ENCODE peak calls at places on chromosomes 2 and 18, in eight cellular contexts. T, M, W, Z, Q, R, K and U are unnamed samples.

GRCh38 chr2:26080356-26080755 is 46.5 kb downstream of the RAB10 start:
- DNase-seq in T (no peak), M (no peak), W (peak; percentile 5), Z (no peak), Q (no peak), R (peak; percentile 20), K (no peak), U (peak; percentile 94)

GRCh38 chr2:25309402-25309801 is 32.3 kb downstream of the DNMT3A start:
- DNase-seq in T (peak; percentile 75), M (peak; percentile 73), W (peak; percentile 54), Z (peak; percentile 35), Q (peak; percentile 88), R (peak; percentile 50), K (peak; percentile 16), U (peak; percentile 52)

GRCh38 chr18:46892842-46893241 is 24.5 kb downstream of the PIAS2 start:
- DNase-seq in T (no peak), M (no peak), W (no peak), Z (no peak), Q (no peak), R (no peak), K (no peak), U (no peak)

GRCh38 chr18:40124107-40124506 is 1830.9 kb upstream of the PIK3C3 start:
- DNase-seq in T (no peak), M (no peak), W (peak; percentile 45), Z (peak; percentile 78), Q (peak; percentile 27), R (peak; percentile 44), K (no peak), U (peak; percentile 52)

GRCh38 chr18:27860011-27860410 is 316.9 kb downstream of the CDH2 start:
- DNase-seq in T (no peak), M (no peak), W (no peak), Z (no peak), Q (peak; percentile 23), R (no peak), K (no peak), U (no peak)

GRCh38 chr18:36314754-36315153 is 17.2 kb downstream of the FHOD3 start:
- DNase-seq in T (no peak), M (no peak), W (peak; percentile 89), Z (peak; percentile 95), Q (no peak), R (peak; percentile 89), K (no peak), U (peak; percentile 81)

GRCh38 chr2:10331033-10331701 is 28.5 kb downstream of the HPCAL1 start:
- DNase-seq in T (no peak), M (peak; percentile 36), W (peak; percentile 89), Z (peak; percentile 66), Q (peak; percentile 73), R (no peak), K (peak; percentile 39), U (peak; percentile 61)

GRCh38 chr2:105788670-105789290 is 44.1 kb downstream of the NCK2 start:
- DNase-seq in T (no peak), M (no peak), W (no peak), Z (peak; percentile 59), Q (no peak), R (peak; percentile 53), K (no peak), U (no peak)

GRCh38 chr18:11976882-11977281 is 4.4 kb upstream of the IMPA2 start:
- DNase-seq in T (no peak), M (no peak), W (peak; percentile 72), Z (peak; percentile 39), Q (no peak), R (peak; percentile 74), K (no peak), U (peak; percentile 30)

GRCh38 chr18:61333746-61334490 is 688 bp downstream of the CDH20 start:
- DNase-seq in T (peak; percentile 61), M (no peak), W (peak; percentile 44), Z (peak; percentile 24), Q (peak; percentile 43), R (no peak), K (no peak), U (no peak)

GRCh38 chr2:70397186-70397585 is 95.3 kb upstream of the FAM136A start:
- DNase-seq in T (no peak), M (no peak), W (no peak), Z (no peak), Q (no peak), R (no peak), K (no peak), U (no peak)
- H3K4me2 ChIP-seq in T (no peak overlapping the region), M (no peak overlapping the region), W (no peak overlapping the region), Z (no peak overlapping the region), Q (no peak overlapping the region), R (no peak overlapping the region), K (no peak overlapping the region), U (no peak overlapping the region)

GRCh38 chr2:152813381-152813780 is 95.0 kb downstream of the ARL6IP6 start:
- DNase-seq in T (no peak), M (no peak), W (no peak), Z (no peak), Q (no peak), R (no peak), K (no peak), U (no peak)

GRCh38 chr2:152814475-152815030 is 96.1 kb downstream of the ARL6IP6 start:
- DNase-seq in T (no peak), M (no peak), W (peak; percentile 26), Z (peak; percentile 66), Q (no peak), R (no peak), K (no peak), U (peak; percentile 38)

GRCh38 chr2:152815634-152816257 is 97.3 kb downstream of the ARL6IP6 start:
- DNase-seq in T (no peak), M (no peak), W (no peak), Z (peak; percentile 17), Q (no peak), R (no peak), K (no peak), U (no peak)

DNA sequence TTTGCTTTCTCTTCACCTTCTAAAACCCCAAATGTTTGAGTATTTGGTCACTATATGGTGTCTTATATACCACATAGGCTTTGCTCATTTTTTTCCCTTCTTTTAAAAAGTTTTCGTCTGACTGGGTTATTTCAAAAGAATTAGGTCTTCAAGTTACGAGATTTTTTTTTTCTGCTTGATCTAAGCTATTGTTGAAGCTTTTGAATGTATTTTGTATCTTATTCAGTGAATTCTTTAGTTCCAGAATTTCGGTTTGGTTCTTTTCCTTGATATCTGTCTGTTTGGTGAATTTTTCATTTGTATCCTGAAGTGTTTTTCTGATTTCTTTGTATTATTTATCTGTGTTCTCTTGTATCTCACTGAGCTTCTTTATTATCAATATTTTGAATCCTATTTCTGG is 93.5 kb downstream of the ARL6IP6 start:
- DNase-seq in T (no peak), M (no peak), W (no peak), Z (no peak), Q (no peak), R (no peak), K (no peak), U (no peak)
- H3K4me2 ChIP-seq in T (no peak overlapping the region), M (no peak overlapping the region), W (no peak overlapping the region), Z (no peak overlapping the region), Q (no peak overlapping the region), R (no peak overlapping the region), K (no peak overlapping the region), U (no peak overlapping the region)

GRCh38 chr2:41863062-41863461 is 184.8 kb upstream of the PKDCC start:
- DNase-seq in T (no peak), M (no peak), W (no peak), Z (no peak), Q (no peak), R (no peak), K (no peak), U (no peak)

GRCh38 chr2:41854227-41854626 is 193.6 kb upstream of the PKDCC start:
- DNase-seq in T (no peak), M (no peak), W (peak; percentile 57), Z (peak; percentile 41), Q (no peak), R (peak; percentile 64), K (no peak), U (peak; percentile 32)

GRCh38 chr2:41856946-41857345 is 190.9 kb upstream of the PKDCC start:
- DNase-seq in T (no peak), M (no peak), W (no peak), Z (no peak), Q (no peak), R (no peak), K (no peak), U (no peak)

GRCh38 chr2:41865263-41865662 is 182.6 kb upstream of the PKDCC start:
- DNase-seq in T (no peak), M (no peak), W (no peak), Z (no peak), Q (peak; percentile 31), R (no peak), K (no peak), U (no peak)

GRCh38 chr2:41859615-41860014 is 188.2 kb upstream of the PKDCC start:
- DNase-seq in T (no peak), M (no peak), W (no peak), Z (no peak), Q (no peak), R (no peak), K (no peak), U (no peak)
- H3K4me2 ChIP-seq in T (no peak overlapping the region), M (peak overlapping the region; percentile 68), W (peak overlapping the region; percentile 63), Z (no peak overlapping the region), Q (no peak overlapping the region), R (no peak overlapping the region), K (peak overlapping the region; percentile 65), U (peak overlapping the region; percentile 80)

GRCh38 chr2:7052404-7052803 is 135.2 kb downstream of the RNF144A start:
- DNase-seq in T (no peak), M (no peak), W (no peak), Z (no peak), Q (no peak), R (no peak), K (no peak), U (no peak)
- H3K4me2 ChIP-seq in T (no peak overlapping the region), M (no peak overlapping the region), W (no peak overlapping the region), Z (no peak overlapping the region), Q (no peak overlapping the region), R (no peak overlapping the region), K (no peak overlapping the region), U (no peak overlapping the region)

GRCh38 chr2:100388703-100389102 is 28.8 kb downstream of the CHST10 start:
- DNase-seq in T (no peak), M (no peak), W (no peak), Z (no peak), Q (no peak), R (no peak), K (no peak), U (no peak)
- H3K4me2 ChIP-seq in T (no peak overlapping the region), M (no peak overlapping the region), W (no peak overlapping the region), Z (no peak overlapping the region), Q (no peak overlapping the region), R (no peak overlapping the region), K (no peak overlapping the region), U (no peak overlapping the region)

GRCh38 chr2:230759481-230760191 is 47.0 kb downstream of the CAB39 start:
- DNase-seq in T (no peak), M (no peak), W (no peak), Z (no peak), Q (no peak), R (no peak), K (no peak), U (no peak)

GRCh38 chr2:230761704-230762103 is 49.1 kb downstream of the CAB39 start:
- DNase-seq in T (no peak), M (no peak), W (no peak), Z (no peak), Q (no peak), R (no peak), K (no peak), U (no peak)

GRCh38 chr2:230758566-230759480 is 46.2 kb downstream of the CAB39 start:
- DNase-seq in T (no peak), M (no peak), W (peak; percentile 77), Z (peak; percentile 92), Q (no peak), R (peak; percentile 94), K (no peak), U (no peak)

GRCh38 chr2:230754200-230754599 is 41.6 kb downstream of the CAB39 start:
- DNase-seq in T (no peak), M (no peak), W (no peak), Z (no peak), Q (no peak), R (no peak), K (no peak), U (no peak)

GRCh38 chr2:230757476-230757875 is 44.8 kb downstream of the CAB39 start:
- DNase-seq in T (no peak), M (no peak), W (peak; percentile 69), Z (peak; percentile 72), Q (no peak), R (peak; percentile 66), K (no peak), U (peak; percentile 50)
- H3K4me2 ChIP-seq in T (no peak overlapping the region), M (no peak overlapping the region), W (peak overlapping the region; percentile 59), Z (no peak overlapping the region), Q (no peak overlapping the region), R (no peak overlapping the region), K (no peak overlapping the region), U (peak overlapping the region; percentile 27)